ENCODE peak calls at places on chromosomes 3 and 15, in nine cellular contexts. T, V, Y, H, S, U, L, W and M are unnamed samples.

GRCh38 chr15:99447497-99448371 is 118.0 kb upstream of the MEF2A start:
- DNase-seq in T (no peak), V (no peak), Y (no peak), H (peak; percentile 21), S (no peak), U (no peak), L (peak; percentile 19), W (no peak), M (no peak)

GRCh38 chr3:136994772-136995516 is 37.2 kb downstream of the IL20RB start:
- DNase-seq in T (peak; percentile 83), V (peak; percentile 82), Y (peak; percentile 89), H (peak; percentile 89), S (peak; percentile 94), U (no peak), L (peak; percentile 98), W (peak; percentile 17), M (no peak)

GRCh38 chr3:143070977-143071551 is 48.5 kb upstream of the CHST2 start:
- DNase-seq in T (no peak), V (no peak), Y (no peak), H (no peak), S (no peak), U (peak; percentile 24), L (no peak), W (no peak), M (no peak)

GRCh38 chr3:143507735-143508580 is 340.3 kb downstream of the SLC9A9 start:
- DNase-seq in T (no peak), V (no peak), Y (no peak), H (no peak), S (no peak), U (no peak), L (no peak), W (no peak), M (peak; percentile 6)

GRCh38 chr3:188911033-188911850 is 260.5 kb upstream of the TPRG1 start:
- DNase-seq in T (no peak), V (no peak), Y (no peak), H (no peak), S (peak; percentile 64), U (no peak), L (no peak), W (no peak), M (no peak)

GRCh38 chr15:81163961-81164800 is 30.1 kb downstream of the CFAP161 start:
- DNase-seq in T (no peak), V (no peak), Y (no peak), H (no peak), S (no peak), U (no peak), L (no peak), W (no peak), M (peak; percentile 9)

GRCh38 chr15:25481208-25481862 is 42.5 kb upstream of the UBE3A start:
- DNase-seq in T (no peak), V (no peak), Y (no peak), H (no peak), S (no peak), U (no peak), L (no peak), W (no peak), M (no peak)

GRCh38 chr15:87724330-87724729 is 532.2 kb downstream of the NTRK3 start:
- DNase-seq in T (peak; percentile 22), V (no peak), Y (no peak), H (no peak), S (no peak), U (no peak), L (no peak), W (no peak), M (no peak)

GRCh38 chr3:184176377-184177330 is 2.0 kb downstream of the AP2M1 start:
- DNase-seq in T (peak; percentile 92), V (peak; percentile 65), Y (peak; percentile 67), H (peak; percentile 45), S (no peak), U (peak; percentile 69), L (peak; percentile 90), W (no peak), M (peak; percentile 96)

GRCh38 chr3:112306825-112307224 is 12.8 kb upstream of the SLC9C1 start:
- DNase-seq in T (no peak), V (no peak), Y (no peak), H (no peak), S (no peak), U (no peak), L (no peak), W (no peak), M (no peak)

GRCh38 chr15:98000249-98001203 is 40.0 kb downstream of the ARRDC4 start:
- DNase-seq in T (no peak), V (no peak), Y (no peak), H (no peak), S (no peak), U (no peak), L (no peak), W (no peak), M (no peak)

GRCh38 chr3:23685484-23686258 is 120.1 kb upstream of the UBE2E1 start:
- DNase-seq in T (peak; percentile 94), V (peak; percentile 52), Y (peak; percentile 29), H (peak; percentile 68), S (peak; percentile 93), U (peak; percentile 72), L (peak; percentile 97), W (peak; percentile 5), M (peak; percentile 76)

GRCh38 chr3:163809540-163809993 is 1268.7 kb downstream of the SI start:
- DNase-seq in T (no peak), V (no peak), Y (no peak), H (no peak), S (no peak), U (no peak), L (no peak), W (no peak), M (no peak)

GRCh38 chr3:156606729-156607128 is 51.8 kb upstream of the SSR3 start:
- DNase-seq in T (no peak), V (no peak), Y (no peak), H (no peak), S (no peak), U (no peak), L (no peak), W (no peak), M (no peak)

GRCh38 chr3:190696777-190697501 is 165.6 kb downstream of the GMNC start:
- DNase-seq in T (no peak), V (no peak), Y (no peak), H (no peak), S (no peak), U (peak; percentile 24), L (peak; percentile 37), W (no peak), M (no peak)

GRCh38 chr3:94176886-94177285 is 114.0 kb downstream of the NSUN3 start:
- DNase-seq in T (no peak), V (no peak), Y (no peak), H (no peak), S (no peak), U (no peak), L (no peak), W (no peak), M (no peak)

GRCh38 chr3:115194461-115194860 is 47.4 kb upstream of the ZBTB20 start:
- DNase-seq in T (no peak), V (no peak), Y (no peak), H (no peak), S (no peak), U (no peak), L (no peak), W (no peak), M (no peak)

GRCh38 chr3:46903341-46904302 is 26.1 kb downstream of the PTH1R start:
- DNase-seq in T (no peak), V (peak; percentile 25), Y (no peak), H (no peak), S (no peak), U (no peak), L (peak; percentile 39), W (no peak), M (peak; percentile 93)

GRCh38 chr3:39108309-39108708 is 829 bp downstream of the TTC21A start:
- DNase-seq in T (no peak), V (no peak), Y (no peak), H (no peak), S (no peak), U (no peak), L (no peak), W (no peak), M (no peak)

DNA sequence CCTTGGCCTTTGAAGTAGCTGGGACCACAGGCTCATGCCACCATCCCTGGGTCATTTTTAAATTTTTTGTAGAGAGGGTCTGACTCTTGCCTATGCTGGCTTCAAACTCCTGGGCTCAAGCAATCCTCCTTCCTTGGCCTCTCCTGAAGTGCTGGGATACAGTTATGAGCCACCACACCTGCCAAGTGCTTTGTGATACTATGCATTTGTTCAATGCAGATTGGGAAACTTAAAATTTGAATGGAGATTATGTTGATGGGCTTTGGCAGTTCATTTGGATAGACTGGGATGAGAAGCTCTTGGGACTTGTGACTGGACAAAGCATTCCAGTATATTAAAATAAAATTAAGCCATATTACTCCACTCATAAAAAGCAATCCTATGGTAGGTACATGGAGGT is 3.9 kb upstream of the LMLN start:
- DNase-seq in T (no peak), V (no peak), Y (no peak), H (no peak), S (no peak), U (no peak), L (no peak), W (no peak), M (no peak)
- TF ChIP-seq POLR2A in T (no peak), V (no peak), Y (no peak), H (no peak), S (no peak), U (peak; percentile 16), L (no peak), W (no peak), M (no peak)

GRCh38 chr15:66489179-66489791 is 8.3 kb downstream of the SNAPC5 start:
- DNase-seq in T (no peak), V (no peak), Y (no peak), H (no peak), S (no peak), U (no peak), L (no peak), W (no peak), M (no peak)
- TF ChIP-seq POLR2A in T (no peak), V (no peak), Y (no peak), H (no peak), S (no peak), U (no peak), L (no peak), W (no peak), M (no peak)

GRCh38 chr3:69535613-69536012 is 149.7 kb upstream of the FRMD4B start:
- DNase-seq in T (no peak), V (no peak), Y (no peak), H (no peak), S (no peak), U (no peak), L (no peak), W (no peak), M (no peak)
- TF ChIP-seq POLR2A in T (no peak), V (no peak), Y (no peak), H (no peak), S (no peak), U (no peak), L (no peak), W (no peak), M (no peak)

DNA sequence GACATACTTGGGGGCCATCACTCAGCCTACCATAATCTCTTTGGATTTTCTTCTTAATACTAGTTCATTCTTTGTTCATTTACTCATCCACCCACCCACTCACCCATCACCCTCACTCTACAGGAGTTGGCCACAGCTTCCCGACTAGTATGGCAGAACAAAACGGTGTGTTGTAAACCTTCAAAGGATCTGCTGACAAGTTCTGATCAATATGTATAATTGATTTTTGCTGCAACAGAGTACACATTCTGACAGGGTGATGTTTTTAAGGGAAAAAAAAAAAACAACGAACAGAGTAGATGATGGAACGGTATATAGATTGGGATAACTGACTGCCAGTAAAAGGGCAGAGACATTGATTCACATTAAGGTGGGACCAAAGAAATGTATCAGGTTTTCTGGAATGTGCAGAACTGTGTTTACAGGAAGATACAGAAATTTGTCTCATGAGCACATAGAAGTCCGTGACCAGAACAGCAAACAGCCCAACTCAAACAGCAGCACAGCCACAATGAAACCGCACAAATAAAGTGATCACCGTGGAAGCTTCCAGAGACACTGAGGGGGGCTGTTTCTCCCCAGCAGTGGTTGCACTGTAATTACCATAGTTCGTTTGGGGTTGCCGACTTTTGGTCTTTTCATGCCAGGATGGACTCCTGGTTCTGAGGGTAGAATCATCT is 931.9 kb downstream of the FHIT start:
- DNase-seq in T (no peak), V (no peak), Y (no peak), H (no peak), S (no peak), U (no peak), L (no peak), W (no peak), M (no peak)
- TF ChIP-seq POLR2A in T (no peak), V (no peak), Y (no peak), H (no peak), S (no peak), U (no peak), L (no peak), W (no peak), M (no peak)